ENCODE peak calls at places on chromosomes 13 and 19, in four cellular contexts. One of them, this sample, is unnamed.
A peak's percentile ranks its signal among the peaks of the same experiment; 100 is the strongest.

GRCh38 chr13:61727714-61728275 is 312.1 kb upstream of the PCDH20 start:
- DNase-seq in CD4-positive, CD25-positive, alpha-beta regulatory T cell: no peak
- DNase-seq in tibial nerve: no peak
- DNase-seq in uterus: no peak
- DNase-seq in this sample: no peak

GRCh38 chr13:49225358-49226042 is 5.4 kb downstream of the MLNR start:
- DNase-seq in uterus: no peak
- DNase-seq in tibial nerve: no peak
- DNase-seq in CD4-positive, CD25-positive, alpha-beta regulatory T cell: no peak
- DNase-seq in this sample: no peak

GRCh38 chr13:108495686-108496363 is 133.6 kb upstream of the MYO16 start:
- DNase-seq in uterus: no peak
- DNase-seq in CD4-positive, CD25-positive, alpha-beta regulatory T cell: no peak
- DNase-seq in tibial nerve: no peak
- DNase-seq in this sample: no peak

GRCh38 chr13:98174321-98174720 is 2.7 kb downstream of the RNF113B start:
- DNase-seq in CD4-positive, CD25-positive, alpha-beta regulatory T cell: no peak
- DNase-seq in tibial nerve: no peak
- DNase-seq in uterus: no peak
- DNase-seq in this sample: no peak

GRCh38 chr13:100662470-100663211 is 12.0 kb downstream of the TMTC4 start:
- DNase-seq in uterus: no peak
- DNase-seq in CD4-positive, CD25-positive, alpha-beta regulatory T cell: no peak
- DNase-seq in tibial nerve: no peak
- DNase-seq in this sample: no peak

GRCh38 chr13:51620165-51620983 is 36.1 kb downstream of the WDFY2 start:
- DNase-seq in uterus: peak; percentile 31
- DNase-seq in tibial nerve: no peak
- DNase-seq in CD4-positive, CD25-positive, alpha-beta regulatory T cell: no peak
- DNase-seq in this sample: no peak

GRCh38 chr13:109771926-109772325 is 14.5 kb downstream of the IRS2 start:
- DNase-seq in uterus: no peak
- DNase-seq in tibial nerve: no peak
- DNase-seq in CD4-positive, CD25-positive, alpha-beta regulatory T cell: no peak
- DNase-seq in this sample: no peak

GRCh38 chr13:26011996-26012688 is 39.7 kb downstream of the SHISA2 start:
- DNase-seq in uterus: no peak
- DNase-seq in CD4-positive, CD25-positive, alpha-beta regulatory T cell: peak; percentile 44
- DNase-seq in tibial nerve: no peak
- DNase-seq in this sample: peak; percentile 79

GRCh38 chr13:48110930-48111721 is 16.2 kb upstream of the MED4 start:
- DNase-seq in uterus: no peak
- DNase-seq in tibial nerve: peak; percentile 42
- DNase-seq in CD4-positive, CD25-positive, alpha-beta regulatory T cell: no peak
- DNase-seq in this sample: no peak

GRCh38 chr13:51794959-51795358 is 9.0 kb downstream of the DHRS12 start:
- DNase-seq in CD4-positive, CD25-positive, alpha-beta regulatory T cell: no peak
- DNase-seq in tibial nerve: no peak
- DNase-seq in uterus: no peak
- DNase-seq in this sample: no peak

GRCh38 chr19:14072535-14073231 is at the start of gene MISP3:
- DNase-seq in CD4-positive, CD25-positive, alpha-beta regulatory T cell: no peak
- DNase-seq in tibial nerve: no peak
- DNase-seq in uterus: no peak
- DNase-seq in this sample: peak; percentile 28

GRCh38 chr19:57934820-57935665 is at the start of gene ZNF418:
- DNase-seq in uterus: peak; percentile 54
- DNase-seq in CD4-positive, CD25-positive, alpha-beta regulatory T cell: peak; percentile 3
- DNase-seq in tibial nerve: no peak
- DNase-seq in this sample: peak; percentile 11

GRCh38 chr19:3975637-3976087 is 4.8 kb upstream of the DAPK3 start:
- DNase-seq in CD4-positive, CD25-positive, alpha-beta regulatory T cell: no peak
- DNase-seq in uterus: no peak
- DNase-seq in tibial nerve: no peak
- DNase-seq in this sample: no peak

DNA sequence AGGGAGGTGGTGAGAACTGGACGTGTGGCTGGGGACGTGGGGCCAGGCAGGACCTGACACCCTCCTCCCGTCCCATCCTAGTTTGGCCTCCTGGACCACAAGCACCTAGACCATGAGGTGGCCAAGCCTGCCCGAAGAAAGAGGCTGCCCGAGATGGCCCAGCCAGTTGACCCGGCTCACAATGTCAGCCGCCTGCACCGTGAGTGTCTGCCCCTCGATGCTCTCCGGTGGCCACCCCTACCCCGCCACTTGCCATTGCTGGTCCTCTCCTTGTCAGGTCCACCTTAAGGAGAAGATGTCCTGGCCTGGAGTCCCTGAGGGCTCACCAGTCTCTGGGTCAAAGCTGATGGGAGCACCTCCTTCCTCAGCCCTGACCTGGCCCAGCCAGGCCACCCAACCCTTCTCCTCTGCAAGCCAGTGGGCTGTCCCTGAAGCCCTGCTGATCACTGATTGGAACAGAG is 2.2 kb downstream of the ANGPTL4 start:
- DNase-seq in CD4-positive, CD25-positive, alpha-beta regulatory T cell: no peak
- DNase-seq in tibial nerve: no peak
- DNase-seq in uterus: no peak
- DNase-seq in this sample: no peak
- H3K4me3 ChIP-seq in CD4-positive, CD25-positive, alpha-beta regulatory T cell: no peak overlapping the region
- H3K4me3 ChIP-seq in tibial nerve: peak overlapping the region; percentile 65
- H3K4me3 ChIP-seq in uterus: no peak overlapping the region
- H3K4me3 ChIP-seq in this sample: no peak overlapping the region

DNA sequence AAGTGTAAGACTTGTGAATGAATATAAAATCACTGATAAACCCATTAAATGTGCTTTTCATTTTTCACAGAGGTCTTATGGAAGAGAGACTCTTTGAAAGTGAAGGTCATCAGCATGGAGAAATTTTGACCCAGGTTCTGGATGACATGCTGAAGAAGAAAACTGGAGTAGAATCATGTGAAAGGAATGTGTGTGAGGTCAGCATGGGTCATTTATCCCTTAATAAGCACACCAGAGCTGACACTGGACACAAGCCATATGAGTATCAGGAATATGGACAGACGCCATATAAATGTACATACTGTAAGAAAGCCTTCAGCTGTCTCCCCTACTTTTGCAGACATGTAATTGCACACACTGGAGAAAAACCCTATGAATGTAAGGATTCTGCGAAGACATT is 29.0 kb downstream of the ZNF20 start:
- DNase-seq in uterus: no peak
- DNase-seq in CD4-positive, CD25-positive, alpha-beta regulatory T cell: no peak
- DNase-seq in tibial nerve: no peak
- DNase-seq in this sample: no peak
- H3K9me3 ChIP-seq in uterus: peaks cover 10% of the 10 kb centered on the region
- H3K9me3 ChIP-seq in CD4-positive, CD25-positive, alpha-beta regulatory T cell: peaks cover 19% of the 10 kb centered on the region
- H3K9me3 ChIP-seq in tibial nerve: peaks cover 25% of the 10 kb centered on the region
- H3K9me3 ChIP-seq in this sample: no peaks in the 10 kb centered on the region

DNA sequence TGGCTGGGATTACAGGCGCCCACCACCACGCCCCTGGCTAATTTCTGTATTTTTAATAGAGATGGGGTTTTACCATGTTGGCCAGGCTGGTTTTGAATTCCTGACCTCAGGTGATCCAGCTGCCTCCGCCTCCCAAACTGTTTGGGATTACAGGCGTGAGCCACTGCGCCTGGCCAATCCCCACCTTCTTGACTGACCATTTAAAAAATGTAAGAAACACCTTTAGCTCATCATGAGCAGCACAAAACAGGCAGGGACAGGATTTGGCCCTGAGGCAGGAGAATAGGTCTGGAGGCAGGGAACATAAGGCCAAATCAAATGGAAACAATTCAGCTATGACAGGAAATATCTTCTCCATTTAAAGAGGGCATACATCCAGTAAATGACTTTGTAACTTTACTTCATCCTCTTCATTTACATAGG is 1.4 kb upstream of the MPV17L2 start:
- DNase-seq in tibial nerve: no peak
- DNase-seq in uterus: no peak
- DNase-seq in CD4-positive, CD25-positive, alpha-beta regulatory T cell: no peak
- DNase-seq in this sample: no peak
- H3K4me3 ChIP-seq in tibial nerve: peak overlapping the region; percentile 99
- H3K4me3 ChIP-seq in uterus: peak overlapping the region; percentile 53
- H3K4me3 ChIP-seq in CD4-positive, CD25-positive, alpha-beta regulatory T cell: peak overlapping the region; percentile 94
- H3K4me3 ChIP-seq in this sample: peak overlapping the region; percentile 67

DNA sequence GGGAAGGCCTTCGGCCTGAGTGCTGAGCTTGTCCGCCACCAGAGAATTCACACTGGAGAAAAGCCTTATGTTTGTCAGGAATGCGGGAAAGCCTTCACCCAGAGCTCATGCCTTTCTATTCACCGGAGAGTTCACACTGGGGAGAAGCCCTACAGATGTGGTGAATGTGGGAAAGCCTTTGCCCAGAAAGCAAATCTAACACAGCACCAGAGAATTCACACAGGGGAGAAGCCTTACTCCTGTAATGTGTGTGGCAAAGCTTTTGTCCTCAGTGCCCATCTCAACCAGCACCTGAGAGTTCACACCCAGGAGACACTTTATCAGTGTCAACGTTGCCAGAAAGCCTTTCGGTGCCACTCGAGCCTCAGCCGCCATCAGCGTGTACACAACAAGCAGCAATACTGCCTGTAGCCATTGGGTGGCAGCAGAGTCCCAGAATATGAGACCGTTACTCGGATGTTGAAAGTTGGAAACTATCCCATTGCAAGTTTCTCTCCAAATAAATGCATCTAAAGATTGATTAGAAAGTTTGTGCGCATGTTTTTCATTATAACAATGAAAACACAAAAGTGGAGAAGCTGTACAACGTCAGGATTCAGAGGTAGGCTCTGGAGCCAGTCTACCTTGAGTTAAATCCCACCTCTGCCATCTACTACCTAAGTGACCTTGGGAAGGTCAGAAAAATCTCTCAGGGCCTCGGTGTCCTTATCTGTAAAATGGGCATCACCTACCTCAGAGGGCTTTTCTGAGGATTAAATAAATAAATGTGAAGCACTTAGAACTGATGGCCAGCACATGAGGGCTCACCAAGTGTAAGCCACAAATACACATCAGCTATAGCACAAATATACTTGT is 21.1 kb downstream of the ZNF473 start:
- DNase-seq in tibial nerve: peak; percentile 26
- DNase-seq in CD4-positive, CD25-positive, alpha-beta regulatory T cell: peak; percentile 40
- DNase-seq in uterus: no peak
- DNase-seq in this sample: peak; percentile 66
- H3K9me3 ChIP-seq in tibial nerve: peaks cover 43% of the 10 kb centered on the region
- H3K9me3 ChIP-seq in CD4-positive, CD25-positive, alpha-beta regulatory T cell: peaks cover 28% of the 10 kb centered on the region
- H3K9me3 ChIP-seq in uterus: peaks cover 45% of the 10 kb centered on the region
- H3K9me3 ChIP-seq in this sample: peaks cover 15% of the 10 kb centered on the region

GRCh38 chr19:23783634-23784033 is 24.9 kb upstream of the ZNF681 start:
- DNase-seq in uterus: no peak
- DNase-seq in tibial nerve: no peak
- DNase-seq in CD4-positive, CD25-positive, alpha-beta regulatory T cell: no peak
- DNase-seq in this sample: no peak
- H3K4me3 ChIP-seq in uterus: no peak overlapping the region
- H3K4me3 ChIP-seq in tibial nerve: no peak overlapping the region
- H3K4me3 ChIP-seq in CD4-positive, CD25-positive, alpha-beta regulatory T cell: no peak overlapping the region
- H3K4me3 ChIP-seq in this sample: no peak overlapping the region

GRCh38 chr19:31701146-31701545 is 351.9 kb upstream of the TSHZ3 start:
- DNase-seq in tibial nerve: no peak
- DNase-seq in uterus: no peak
- DNase-seq in CD4-positive, CD25-positive, alpha-beta regulatory T cell: no peak
- DNase-seq in this sample: no peak
- H3K9me3 ChIP-seq in tibial nerve: no peaks in the 10 kb centered on the region
- H3K9me3 ChIP-seq in uterus: no peaks in the 10 kb centered on the region
- H3K9me3 ChIP-seq in CD4-positive, CD25-positive, alpha-beta regulatory T cell: no peaks in the 10 kb centered on the region
- H3K9me3 ChIP-seq in this sample: no peaks in the 10 kb centered on the region

This sample was measured in CD8-positive, alpha-beta memory T cell.